ENCODE peak calls at places on chromosomes 16 and 17, in seven cellular contexts. Z is fibroblast of lung, Y is heart right ventricle, H is endodermal cell, J is left lung, U is cardiac fibroblast, M is bronchial epithelial cell. L is an unnamed sample.

GRCh38 chr17:44097110-44097810 is 26.2 kb downstream of the HDAC5 start:
- DNase-seq in Z (peak; percentile 66), Y (peak; percentile 79), H (no peak), J (no peak), U (peak; percentile 45), M (no peak), L (peak; percentile 85)

GRCh38 chr16:85716680-85717038 is 27.9 kb upstream of the GINS2 start:
- DNase-seq in Z (no peak), Y (no peak), H (no peak), J (no peak), U (no peak), M (no peak), L (no peak)

GRCh38 chr17:9684955-9685621 is 39.8 kb downstream of the USP43 start:
- DNase-seq in Z (no peak), Y (no peak), H (peak; percentile 32), J (no peak), U (no peak), M (peak; percentile 91), L (no peak)

GRCh38 chr17:57935833-57936807 is 19.1 kb downstream of the CUEDC1 start:
- DNase-seq in Z (peak; percentile 61), Y (peak; percentile 67), H (peak; percentile 88), J (no peak), U (peak; percentile 78), M (no peak), L (peak; percentile 53)

GRCh38 chr16:12257926-12258561 is 281.5 kb downstream of the SNX29 start:
- DNase-seq in Z (no peak), Y (no peak), H (peak; percentile 86), J (no peak), U (no peak), M (no peak), L (no peak)

GRCh38 chr17:33871720-33872535 is 383.2 kb upstream of the CCL2 start:
- DNase-seq in Z (no peak), Y (no peak), H (peak; percentile 59), J (no peak), U (no peak), M (peak; percentile 82), L (peak; percentile 23)

GRCh38 chr16:27378871-27379580 is 22.9 kb upstream of the IL21R start:
- DNase-seq in Z (peak; percentile 21), Y (no peak), H (peak; percentile 39), J (no peak), U (no peak), M (no peak), L (no peak)

GRCh38 chr16:51132484-51132883 is 18.6 kb downstream of the SALL1 start:
- DNase-seq in Z (no peak), Y (no peak), H (no peak), J (no peak), U (no peak), M (no peak), L (no peak)

GRCh38 chr16:54589326-54589725 is 302.7 kb upstream of the IRX3 start:
- DNase-seq in Z (no peak), Y (no peak), H (peak; percentile 42), J (no peak), U (no peak), M (no peak), L (no peak)

GRCh38 chr16:67529639-67530012 is 997 bp downstream of the RIPOR1 start:
- DNase-seq in Z (peak; percentile 32), Y (no peak), H (no peak), J (peak; percentile 83), U (peak; percentile 26), M (no peak), L (peak; percentile 36)

GRCh38 chr17:35338230-35338629 is 35.2 kb downstream of the SLFN11 start:
- DNase-seq in Z (no peak), Y (no peak), H (no peak), J (no peak), U (no peak), M (no peak), L (no peak)

GRCh38 chr16:1257561-1258217 is 1.8 kb downstream of the TPSD1 start:
- DNase-seq in Z (no peak), Y (no peak), H (no peak), J (no peak), U (no peak), M (no peak), L (no peak)

GRCh38 chr17:31494259-31495048 is 103.0 kb downstream of the RAB11FIP4 start:
- DNase-seq in Z (no peak), Y (no peak), H (no peak), J (no peak), U (no peak), M (peak; percentile 84), L (no peak)

GRCh38 chr17:80375186-80375585 is 39.8 kb upstream of the ENDOV start:
- DNase-seq in Z (no peak), Y (no peak), H (no peak), J (peak; percentile 21), U (no peak), M (no peak), L (no peak)

GRCh38 chr16:77336637-77337036 is 98.2 kb downstream of the ADAMTS18 start:
- DNase-seq in Z (no peak), Y (no peak), H (peak; percentile 57), J (no peak), U (peak; percentile 13), M (no peak), L (no peak)

GRCh38 chr16:66585477-66586239 is 6.4 kb downstream of the CMTM2 start:
- DNase-seq in Z (no peak), Y (no peak), H (peak; percentile 22), J (no peak), U (no peak), M (no peak), L (no peak)

GRCh38 chr16:84569382-84569987 is 48.4 kb downstream of the COTL1 start:
- DNase-seq in Z (peak; percentile 31), Y (no peak), H (no peak), J (no peak), U (peak; percentile 44), M (no peak), L (no peak)

GRCh38 chr17:66663041-66663494 is 171.8 kb upstream of the CACNG5 start:
- DNase-seq in Z (no peak), Y (no peak), H (no peak), J (no peak), U (no peak), M (no peak), L (no peak)

GRCh38 chr16:88922114-88922825 is 54.7 kb downstream of the CBFA2T3 start:
- DNase-seq in Z (peak; percentile 71), Y (peak; percentile 92), H (peak; percentile 87), J (no peak), U (peak; percentile 86), M (peak; percentile 21), L (peak; percentile 55)

GRCh38 chr17:13958773-13959172 is 110.5 kb upstream of the COX10 start:
- DNase-seq in Z (no peak), Y (no peak), H (no peak), J (no peak), U (no peak), M (no peak), L (no peak)

GRCh38 chr17:80308672-80309517 is 48.2 kb downstream of the RNF213 start:
- DNase-seq in Z (no peak), Y (no peak), H (peak; percentile 88), J (no peak), U (no peak), M (no peak), L (no peak)

GRCh38 chr17:45371414-45372324 is 54.8 kb upstream of the MAP3K14 start:
- DNase-seq in Z (peak; percentile 93), Y (peak; percentile 80), H (peak; percentile 99), J (peak; percentile 95), U (peak; percentile 98), M (peak; percentile 89), L (peak; percentile 92)

GRCh38 chr17:15231851-15232516 is 33.1 kb downstream of the PMP22 start:
- DNase-seq in Z (no peak), Y (no peak), H (peak; percentile 51), J (no peak), U (no peak), M (no peak), L (no peak)
- TF ChIP-seq CTCF in Z (peak; percentile 5), Y (no peak), H (peak; percentile 30), J (no peak), U (no peak), M (no peak), L (no peak)

DNA sequence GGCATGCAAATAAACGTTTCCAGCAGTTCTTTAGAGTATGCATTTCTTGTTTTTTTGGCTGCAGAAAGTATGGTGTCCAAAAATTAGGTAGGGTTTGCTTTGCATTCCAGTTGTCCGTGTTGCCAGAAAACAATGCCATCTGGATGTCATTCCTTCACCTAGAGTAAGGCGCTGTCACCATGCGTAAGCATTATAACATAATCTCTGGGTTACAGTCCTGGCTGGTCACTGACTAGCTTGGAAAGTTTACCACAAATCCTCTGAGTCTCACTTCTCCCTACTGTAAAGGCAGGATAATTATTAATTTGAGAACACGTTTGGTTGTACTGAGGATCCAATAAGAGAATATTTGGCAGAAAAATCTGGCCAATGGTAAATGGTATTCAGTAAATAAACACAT is 457.7 kb downstream of the XYLT1 start:
- DNase-seq in Z (no peak), Y (no peak), H (no peak), J (no peak), U (no peak), M (no peak), L (no peak)
- H3K4me3 ChIP-seq in Z (no peak overlapping the region), Y (no peak overlapping the region), H (no peak overlapping the region), J (no peak overlapping the region), U (no peak overlapping the region), M (no peak overlapping the region), L (no peak overlapping the region)

DNA sequence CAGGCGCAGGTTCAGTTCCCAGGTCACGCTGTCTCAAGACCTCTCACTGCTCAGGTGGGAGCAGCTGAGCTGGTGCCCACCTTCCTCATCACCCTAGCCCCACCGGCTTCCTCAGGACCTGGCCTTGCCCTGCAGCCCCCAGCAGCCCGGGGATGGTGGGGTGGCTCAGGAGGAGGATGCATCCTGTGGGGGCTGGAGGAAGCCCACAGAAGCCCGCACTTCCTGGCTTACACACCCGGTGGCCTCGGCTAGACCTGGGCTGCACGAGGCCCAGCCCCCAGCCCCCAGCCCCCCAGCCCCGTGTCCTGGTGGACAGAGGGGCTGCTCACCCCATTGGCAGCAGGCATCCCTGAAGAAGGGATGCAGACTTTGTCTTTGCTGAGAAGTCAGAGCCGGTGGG is 43.4 kb downstream of the BAHCC1 start:
- DNase-seq in Z (no peak), Y (no peak), H (no peak), J (no peak), U (no peak), M (no peak), L (no peak)
- TF ChIP-seq CTCF in Z (no peak), Y (no peak), H (no peak), J (no peak), U (no peak), M (no peak), L (no peak)

DNA sequence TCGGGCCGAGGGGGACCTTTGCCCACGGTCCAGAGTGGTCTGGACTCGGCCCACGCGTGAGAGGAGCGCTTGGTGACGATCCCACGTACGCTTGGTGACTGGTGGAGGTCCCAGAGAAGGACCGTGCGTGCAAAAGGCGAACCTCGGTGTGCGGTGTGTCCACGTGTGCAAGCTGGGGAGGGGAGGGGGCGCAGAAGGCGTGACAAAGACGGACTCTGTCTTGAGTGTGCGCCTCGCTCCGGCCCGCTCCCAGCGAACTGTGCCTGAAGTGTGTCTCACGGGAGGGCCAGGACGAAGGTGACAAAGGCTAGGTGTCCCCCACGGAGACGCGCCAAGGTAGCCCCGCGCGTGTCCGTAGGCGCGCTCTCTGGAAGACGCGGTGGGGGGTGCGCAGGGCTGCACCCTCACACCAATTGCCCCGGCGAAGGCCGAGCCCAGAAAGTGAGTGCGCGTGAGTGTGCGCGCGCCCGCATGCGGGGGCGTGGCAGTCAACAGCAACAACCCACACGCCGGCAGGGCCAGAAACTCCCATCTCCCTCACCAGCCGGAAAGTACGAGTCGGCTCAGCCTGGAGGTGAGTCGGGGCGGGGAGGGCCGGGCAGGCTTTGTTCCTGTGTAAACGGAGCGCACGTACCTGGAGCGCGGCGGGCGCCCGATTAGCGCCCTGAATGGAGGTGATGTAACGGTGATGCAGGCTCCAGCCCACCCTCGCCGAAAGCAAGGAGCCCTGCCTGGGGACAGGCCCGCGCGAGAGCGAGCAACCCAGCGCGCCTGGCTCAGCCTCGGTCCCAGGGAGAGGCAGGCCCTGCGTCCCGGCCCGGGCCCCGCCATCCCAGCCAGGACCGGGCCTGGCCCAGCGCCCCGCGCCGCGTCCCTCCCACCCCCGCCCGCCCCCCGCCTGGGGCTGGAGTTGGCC is at the start of gene GPRC5C:
- DNase-seq in Z (no peak), Y (peak; percentile 75), H (peak; percentile 97), J (peak; percentile 89), U (peak; percentile 76), M (peak; percentile 83), L (peak; percentile 54)
- H3K4me3 ChIP-seq in Z (no peak within 1 kb of the TSS), Y (peak within 1 kb of the TSS; percentile 63), H (peak within 1 kb of the TSS; percentile 96), J (peak within 1 kb of the TSS; percentile 58), U (peak within 1 kb of the TSS; percentile 14), M (peak within 1 kb of the TSS; percentile 69), L (peak within 1 kb of the TSS; percentile 61)

L was measured in fibroblast of mammary gland.